ENCODE peak calls at places on chromosome 1, in seven cellular contexts. One of them, this sample, is unnamed.

GRCh38 chr1:119966020-119966419 is 69.7 kb upstream of the ADAM30 start:
- DNase-seq in HCT116: no peak
- DNase-seq in sigmoid colon: no peak
- DNase-seq in transverse colon: no peak
- DNase-seq in stomach: no peak
- DNase-seq in prostate gland: no peak
- DNase-seq in breast epithelium: no peak
- DNase-seq in this sample: no peak

GRCh38 chr1:64875606-64876005 is 90.7 kb downstream of the JAK1 start:
- DNase-seq in breast epithelium: no peak
- DNase-seq in prostate gland: no peak
- DNase-seq in HCT116: no peak
- DNase-seq in sigmoid colon: no peak
- DNase-seq in transverse colon: no peak
- DNase-seq in stomach: no peak
- DNase-seq in this sample: no peak

GRCh38 chr1:230760360-230760827 is 13.2 kb downstream of the CAPN9 start:
- DNase-seq in sigmoid colon: no peak
- DNase-seq in stomach: peak; percentile 48
- DNase-seq in breast epithelium: no peak
- DNase-seq in prostate gland: no peak
- DNase-seq in HCT116: no peak
- DNase-seq in transverse colon: peak; percentile 28
- DNase-seq in this sample: no peak

GRCh38 chr1:173406783-173407230 is 70.3 kb upstream of the PRDX6 start:
- DNase-seq in breast epithelium: no peak
- DNase-seq in prostate gland: no peak
- DNase-seq in stomach: no peak
- DNase-seq in sigmoid colon: no peak
- DNase-seq in transverse colon: peak; percentile 45
- DNase-seq in HCT116: no peak
- DNase-seq in this sample: no peak

GRCh38 chr1:77824083-77824482 is 44.6 kb downstream of the MIGA1 start:
- DNase-seq in prostate gland: no peak
- DNase-seq in breast epithelium: no peak
- DNase-seq in transverse colon: no peak
- DNase-seq in stomach: no peak
- DNase-seq in HCT116: peak; percentile 12
- DNase-seq in sigmoid colon: no peak
- DNase-seq in this sample: no peak

GRCh38 chr1:111944121-111944785 is 45.2 kb downstream of the KCND3 start:
- DNase-seq in HCT116: no peak
- DNase-seq in prostate gland: no peak
- DNase-seq in transverse colon: no peak
- DNase-seq in sigmoid colon: no peak
- DNase-seq in stomach: no peak
- DNase-seq in breast epithelium: no peak
- DNase-seq in this sample: peak; percentile 41

GRCh38 chr1:157574836-157575235 is 22.5 kb upstream of the FCRL5 start:
- DNase-seq in stomach: no peak
- DNase-seq in breast epithelium: no peak
- DNase-seq in prostate gland: no peak
- DNase-seq in sigmoid colon: no peak
- DNase-seq in transverse colon: no peak
- DNase-seq in HCT116: no peak
- DNase-seq in this sample: no peak

GRCh38 chr1:17297991-17298390 is 10.0 kb upstream of the PADI4 start:
- DNase-seq in breast epithelium: peak; percentile 50
- DNase-seq in stomach: no peak
- DNase-seq in transverse colon: no peak
- DNase-seq in sigmoid colon: no peak
- DNase-seq in prostate gland: peak; percentile 86
- DNase-seq in HCT116: no peak
- DNase-seq in this sample: peak; percentile 7

GRCh38 chr1:109595540-109595939 is 23.9 kb downstream of the GNAT2 start:
- DNase-seq in transverse colon: no peak
- DNase-seq in stomach: no peak
- DNase-seq in HCT116: no peak
- DNase-seq in breast epithelium: no peak
- DNase-seq in sigmoid colon: no peak
- DNase-seq in prostate gland: no peak
- DNase-seq in this sample: no peak

DNA sequence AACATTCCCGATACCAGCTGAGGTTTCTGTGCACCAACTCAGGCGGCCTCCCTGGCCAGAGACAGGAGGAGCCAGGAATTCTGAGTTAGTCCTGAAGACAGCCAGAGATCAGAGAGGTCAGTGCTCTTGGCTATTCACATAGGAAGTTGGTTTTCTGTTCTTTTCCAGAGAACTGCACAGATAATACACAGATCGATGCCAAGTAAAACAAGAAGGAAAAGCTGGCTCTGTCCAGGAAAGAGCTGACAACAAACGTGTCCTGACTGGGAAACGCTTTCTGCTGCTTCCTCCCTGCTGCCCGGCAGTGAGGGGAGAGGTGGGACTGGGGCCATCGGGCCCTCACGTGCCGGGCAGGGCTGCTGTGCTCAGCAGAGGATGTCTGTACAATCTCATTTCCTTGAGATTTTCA is 211.2 kb upstream of the RAB4A start:
- DNase-seq in HCT116: no peak
- DNase-seq in transverse colon: no peak
- DNase-seq in sigmoid colon: no peak
- DNase-seq in breast epithelium: no peak
- DNase-seq in prostate gland: no peak
- DNase-seq in stomach: no peak
- DNase-seq in this sample: peak; percentile 85
- TF ChIP-seq POLR2AphosphoS5 in HCT116: no peak
- TF ChIP-seq POLR2AphosphoS5 in transverse colon: peak; percentile 31
- TF ChIP-seq POLR2AphosphoS5 in sigmoid colon: peak; percentile 12
- TF ChIP-seq POLR2AphosphoS5 in breast epithelium: peak; percentile 93
- TF ChIP-seq POLR2AphosphoS5 in prostate gland: peak; percentile 74
- TF ChIP-seq POLR2AphosphoS5 in stomach: no peak
- TF ChIP-seq POLR2AphosphoS5 in this sample: peak; percentile 67

GRCh38 chr1:234412830-234413229 is 39.6 kb downstream of the COA6 start:
- DNase-seq in HCT116: no peak
- DNase-seq in prostate gland: no peak
- DNase-seq in transverse colon: no peak
- DNase-seq in stomach: no peak
- DNase-seq in sigmoid colon: no peak
- DNase-seq in breast epithelium: no peak
- DNase-seq in this sample: no peak

GRCh38 chr1:234406871-234407270 is 33.6 kb downstream of the COA6 start:
- DNase-seq in breast epithelium: no peak
- DNase-seq in stomach: no peak
- DNase-seq in HCT116: no peak
- DNase-seq in prostate gland: no peak
- DNase-seq in sigmoid colon: no peak
- DNase-seq in transverse colon: no peak
- DNase-seq in this sample: no peak

GRCh38 chr1:234405676-234406075 is 32.4 kb downstream of the COA6 start:
- DNase-seq in sigmoid colon: no peak
- DNase-seq in transverse colon: no peak
- DNase-seq in breast epithelium: no peak
- DNase-seq in prostate gland: no peak
- DNase-seq in HCT116: no peak
- DNase-seq in stomach: no peak
- DNase-seq in this sample: no peak

GRCh38 chr1:234408757-234409156 is 35.5 kb downstream of the COA6 start:
- DNase-seq in prostate gland: no peak
- DNase-seq in HCT116: no peak
- DNase-seq in transverse colon: no peak
- DNase-seq in stomach: no peak
- DNase-seq in sigmoid colon: no peak
- DNase-seq in breast epithelium: no peak
- DNase-seq in this sample: no peak

DNA sequence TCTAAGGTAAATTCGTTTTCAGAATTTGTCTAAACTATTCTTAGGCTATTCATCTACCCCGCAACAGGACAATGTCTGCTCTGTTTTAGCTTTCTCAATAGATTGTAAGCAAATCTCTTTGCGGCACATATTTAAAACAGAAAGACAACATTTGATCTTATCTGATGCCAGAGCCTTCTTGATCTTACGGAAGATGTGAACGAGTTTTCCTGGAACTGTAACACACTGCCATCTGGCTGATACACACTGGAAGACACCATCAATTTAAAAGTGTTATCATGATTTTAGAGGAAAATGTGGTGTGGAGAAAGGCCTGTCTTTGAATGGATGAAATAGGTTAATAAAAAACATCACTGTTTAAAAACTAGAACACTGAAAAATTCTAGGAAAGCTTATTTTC is 36.1 kb downstream of the COA6 start:
- DNase-seq in breast epithelium: no peak
- DNase-seq in sigmoid colon: no peak
- DNase-seq in transverse colon: no peak
- DNase-seq in prostate gland: no peak
- DNase-seq in stomach: no peak
- DNase-seq in HCT116: no peak
- DNase-seq in this sample: no peak
- TF ChIP-seq CTCF in breast epithelium: peak; percentile 17
- TF ChIP-seq CTCF in sigmoid colon: no peak
- TF ChIP-seq CTCF in transverse colon: no peak
- TF ChIP-seq CTCF in prostate gland: peak; percentile 43
- TF ChIP-seq CTCF in stomach: no peak
- TF ChIP-seq CTCF in HCT116: peak; percentile 30
- TF ChIP-seq CTCF in this sample: no peak

GRCh38 chr1:217630711-217631591 is at the start of the genes GPATCH2 and SPATA17:
- DNase-seq in HCT116: peak; percentile 83
- DNase-seq in transverse colon: peak; percentile 81
- DNase-seq in sigmoid colon: peak; percentile 85
- DNase-seq in breast epithelium: peak; percentile 67
- DNase-seq in prostate gland: peak; percentile 75
- DNase-seq in stomach: peak; percentile 78
- DNase-seq in this sample: peak; percentile 92
- TF ChIP-seq POLR2A in HCT116: peak; percentile 79
- TF ChIP-seq POLR2A in transverse colon: peak; percentile 60
- TF ChIP-seq POLR2A in sigmoid colon: peak; percentile 16
- TF ChIP-seq POLR2A in breast epithelium: no peak
- TF ChIP-seq POLR2A in prostate gland: no peak
- TF ChIP-seq POLR2A in stomach: no peak
- TF ChIP-seq POLR2A in this sample: no peak

DNA sequence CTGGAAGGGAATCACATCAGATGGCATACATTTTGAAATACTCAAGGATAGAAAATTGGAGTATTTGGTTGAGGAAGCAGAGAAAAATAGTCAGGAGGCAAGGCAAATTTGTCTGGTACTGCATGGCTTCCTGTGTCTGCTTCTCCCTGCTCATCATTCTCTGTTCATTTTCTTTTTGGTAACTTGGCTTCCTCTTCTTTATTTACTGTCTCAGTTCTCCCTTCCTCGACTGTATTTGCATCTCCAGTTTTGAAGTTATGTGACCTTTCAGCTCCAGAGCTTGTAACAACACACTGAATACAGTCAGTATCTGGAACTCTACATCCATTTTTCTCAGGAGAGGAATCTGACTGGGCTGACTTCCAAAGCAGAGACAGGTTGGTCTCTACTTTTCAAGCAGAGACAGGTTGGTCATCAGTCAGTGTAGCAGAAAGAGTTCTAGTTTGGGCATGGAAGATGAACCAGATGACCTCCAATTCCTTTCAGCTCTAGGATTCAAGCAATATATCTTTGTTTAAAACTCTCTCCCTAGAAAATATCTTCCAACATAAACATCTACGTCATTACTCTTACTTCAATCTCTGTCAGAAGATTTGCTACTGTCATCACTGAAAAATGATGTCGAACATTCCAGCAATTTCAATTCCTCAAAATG is 571.2 kb downstream of the ADGRL2 start:
- DNase-seq in breast epithelium: no peak
- DNase-seq in transverse colon: no peak
- DNase-seq in HCT116: no peak
- DNase-seq in prostate gland: no peak
- DNase-seq in stomach: no peak
- DNase-seq in sigmoid colon: no peak
- DNase-seq in this sample: no peak
- TF ChIP-seq POLR2AphosphoS5 in breast epithelium: no peak
- TF ChIP-seq POLR2AphosphoS5 in transverse colon: no peak
- TF ChIP-seq POLR2AphosphoS5 in HCT116: no peak
- TF ChIP-seq POLR2AphosphoS5 in prostate gland: no peak
- TF ChIP-seq POLR2AphosphoS5 in stomach: no peak
- TF ChIP-seq POLR2AphosphoS5 in sigmoid colon: no peak
- TF ChIP-seq POLR2AphosphoS5 in this sample: no peak

DNA sequence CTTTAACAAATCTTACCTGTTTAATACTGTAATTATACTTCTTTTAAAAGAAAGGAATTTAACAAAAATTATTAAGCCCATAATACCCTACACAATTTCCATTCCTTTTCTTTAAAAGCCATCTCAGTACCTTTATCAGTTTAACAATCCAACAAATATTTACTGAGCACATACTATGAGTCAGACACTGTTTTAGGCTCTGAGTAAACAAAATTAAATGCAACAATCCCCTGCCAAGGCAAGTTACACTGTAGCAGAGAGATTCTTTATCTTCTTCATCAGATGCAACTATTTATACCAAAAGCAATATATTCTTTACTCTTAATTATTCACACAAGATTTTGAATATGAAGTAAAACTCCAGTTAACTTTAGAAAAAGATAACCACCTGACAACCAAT is 12.0 kb downstream of the DENND1B start:
- DNase-seq in prostate gland: no peak
- DNase-seq in sigmoid colon: no peak
- DNase-seq in breast epithelium: no peak
- DNase-seq in transverse colon: no peak
- DNase-seq in HCT116: no peak
- DNase-seq in stomach: no peak
- DNase-seq in this sample: no peak
- TF ChIP-seq CTCF in prostate gland: no peak
- TF ChIP-seq CTCF in sigmoid colon: no peak
- TF ChIP-seq CTCF in breast epithelium: no peak
- TF ChIP-seq CTCF in transverse colon: no peak
- TF ChIP-seq CTCF in HCT116: no peak
- TF ChIP-seq CTCF in stomach: no peak
- TF ChIP-seq CTCF in this sample: no peak

GRCh38 chr1:170535418-170535817 is 3.5 kb downstream of the GORAB start:
- DNase-seq in prostate gland: no peak
- DNase-seq in stomach: no peak
- DNase-seq in HCT116: no peak
- DNase-seq in breast epithelium: no peak
- DNase-seq in sigmoid colon: no peak
- DNase-seq in transverse colon: no peak
- DNase-seq in this sample: no peak

GRCh38 chr1:170539154-170539553 is 7.2 kb downstream of the GORAB start:
- DNase-seq in breast epithelium: no peak
- DNase-seq in prostate gland: no peak
- DNase-seq in transverse colon: no peak
- DNase-seq in sigmoid colon: no peak
- DNase-seq in HCT116: no peak
- DNase-seq in stomach: no peak
- DNase-seq in this sample: no peak

GRCh38 chr1:170538687-170539086 is 6.7 kb downstream of the GORAB start:
- DNase-seq in breast epithelium: no peak
- DNase-seq in transverse colon: no peak
- DNase-seq in sigmoid colon: no peak
- DNase-seq in stomach: no peak
- DNase-seq in prostate gland: no peak
- DNase-seq in HCT116: no peak
- DNase-seq in this sample: no peak

GRCh38 chr1:170536924-170537551 is 5.1 kb downstream of the GORAB start:
- DNase-seq in stomach: no peak
- DNase-seq in sigmoid colon: no peak
- DNase-seq in HCT116: no peak
- DNase-seq in breast epithelium: no peak
- DNase-seq in transverse colon: no peak
- DNase-seq in prostate gland: no peak
- DNase-seq in this sample: no peak

GRCh38 chr1:170537798-170538503 is 6.0 kb downstream of the GORAB start:
- DNase-seq in sigmoid colon: no peak
- DNase-seq in transverse colon: no peak
- DNase-seq in breast epithelium: no peak
- DNase-seq in HCT116: no peak
- DNase-seq in prostate gland: no peak
- DNase-seq in stomach: no peak
- DNase-seq in this sample: no peak
- TF ChIP-seq POLR2A in sigmoid colon: no peak
- TF ChIP-seq POLR2A in transverse colon: no peak
- TF ChIP-seq POLR2A in breast epithelium: no peak
- TF ChIP-seq POLR2A in HCT116: no peak
- TF ChIP-seq POLR2A in prostate gland: no peak
- TF ChIP-seq POLR2A in stomach: no peak
- TF ChIP-seq POLR2A in this sample: no peak

This sample was measured in spleen.